ENCODE peak calls at places on chromosomes 2 and 18, in seven cellular contexts. S, W, P, K, I, F and T are unnamed samples.

GRCh38 chr2:194723446-194723845 is 933.6 kb upstream of the SLC39A10 start:
- DNase-seq in S (no peak), W (no peak), P (no peak), K (no peak), I (no peak), F (no peak), T (no peak)

GRCh38 chr2:202221873-202222272 is 16.5 kb downstream of the SUMO1 start:
- DNase-seq in S (no peak), W (no peak), P (no peak), K (no peak), I (peak), F (no peak), T (no peak)

GRCh38 chr2:60094450-60094929 is 459.0 kb downstream of the BCL11A start:
- DNase-seq in S (peak), W (no peak), P (no peak), K (peak), I (no peak), F (peak), T (peak)

GRCh38 chr2:177604291-177605065 is 211.9 kb downstream of the AGPS start:
- DNase-seq in S (peak), W (peak), P (no peak), K (peak), I (peak), F (no peak), T (peak)

GRCh38 chr2:201257381-201257940 is 2.9 kb upstream of the CASP8 start:
- DNase-seq in S (peak), W (no peak), P (no peak), K (no peak), I (peak), F (peak), T (peak)

GRCh38 chr2:59926706-59927105 is 626.7 kb downstream of the BCL11A start:
- DNase-seq in S (no peak), W (no peak), P (no peak), K (no peak), I (no peak), F (no peak), T (no peak)

GRCh38 chr2:147495741-147496140 is 349.1 kb upstream of the ACVR2A start:
- DNase-seq in S (no peak), W (no peak), P (no peak), K (no peak), I (no peak), F (no peak), T (no peak)

GRCh38 chr18:11946756-11947155 is 34.6 kb upstream of the IMPA2 start:
- DNase-seq in S (no peak), W (no peak), P (no peak), K (no peak), I (peak), F (no peak), T (no peak)

GRCh38 chr2:60140180-60140579 is 413.3 kb downstream of the BCL11A start:
- DNase-seq in S (no peak), W (no peak), P (no peak), K (no peak), I (no peak), F (no peak), T (no peak)

GRCh38 chr2:94622113-94622618 is 249.1 kb upstream of the TEKT4 start:
- DNase-seq in S (no peak), W (no peak), P (no peak), K (no peak), I (no peak), F (no peak), T (no peak)

GRCh38 chr2:29215073-29215472 is 99.9 kb downstream of the CLIP4 start:
- DNase-seq in S (no peak), W (no peak), P (no peak), K (no peak), I (no peak), F (no peak), T (no peak)

GRCh38 chr2:182318466-182319309 is 108.1 kb downstream of the PDE1A start:
- DNase-seq in S (no peak), W (no peak), P (no peak), K (no peak), I (peak), F (no peak), T (no peak)

GRCh38 chr18:61669320-61669719 is 223.5 kb downstream of the RNF152 start:
- DNase-seq in S (no peak), W (no peak), P (no peak), K (no peak), I (peak), F (no peak), T (no peak)

GRCh38 chr2:53568463-53568862 is 199.1 kb upstream of the CHAC2 start:
- DNase-seq in S (peak), W (no peak), P (no peak), K (no peak), I (peak), F (no peak), T (no peak)

GRCh38 chr18:77059294-77059916 is 73.2 kb downstream of the MBP start:
- DNase-seq in S (peak), W (peak), P (no peak), K (peak), I (peak), F (no peak), T (peak)

GRCh38 chr2:134189009-134189717 is 64.7 kb upstream of the MGAT5 start:
- DNase-seq in S (no peak), W (no peak), P (no peak), K (no peak), I (peak), F (no peak), T (no peak)

GRCh38 chr2:97840198-97840597 is 126.8 kb downstream of the ZAP70 start:
- DNase-seq in S (no peak), W (no peak), P (no peak), K (no peak), I (no peak), F (no peak), T (no peak)

GRCh38 chr2:234722176-234722575 is 225.3 kb upstream of the ARL4C start:
- DNase-seq in S (no peak), W (no peak), P (no peak), K (no peak), I (no peak), F (no peak), T (no peak)

GRCh38 chr2:228545749-228546148 is 364.3 kb upstream of the SPHKAP start:
- DNase-seq in S (no peak), W (no peak), P (no peak), K (no peak), I (no peak), F (no peak), T (no peak)

GRCh38 chr2:171626949-171627348 is 60.3 kb upstream of the DYNC1I2 start:
- DNase-seq in S (no peak), W (no peak), P (no peak), K (no peak), I (no peak), F (no peak), T (no peak)

GRCh38 chr2:17583166-17583565 is 42.7 kb downstream of the VSNL1 start:
- DNase-seq in S (no peak), W (no peak), P (no peak), K (peak), I (no peak), F (peak), T (no peak)

GRCh38 chr2:39234754-39235153 is 9.0 kb downstream of the CDKL4 start:
- DNase-seq in S (no peak), W (no peak), P (no peak), K (no peak), I (peak), F (no peak), T (no peak)

GRCh38 chr2:187050409-187050998 is 201.5 kb upstream of the ZSWIM2 start:
- DNase-seq in S (no peak), W (no peak), P (no peak), K (no peak), I (peak), F (no peak), T (no peak)

GRCh38 chr18:55821219-55821618 is 233.2 kb upstream of the TCF4 start:
- DNase-seq in S (no peak), W (no peak), P (no peak), K (no peak), I (peak), F (no peak), T (no peak)

GRCh38 chr2:100250645-100251044 is 71.7 kb downstream of the LONRF2 start:
- DNase-seq in S (no peak), W (no peak), P (no peak), K (no peak), I (no peak), F (no peak), T (no peak)

GRCh38 chr2:75130171-75130570 is 69.1 kb downstream of the TACR1 start:
- DNase-seq in S (peak), W (no peak), P (no peak), K (peak), I (no peak), F (no peak), T (no peak)

GRCh38 chr18:4068552-4069158 is 386.5 kb downstream of the DLGAP1 start:
- DNase-seq in S (peak), W (peak), P (no peak), K (peak), I (peak), F (peak), T (peak)

GRCh38 chr2:166463640-166464039 is 30.4 kb downstream of the SCN7A start:
- DNase-seq in S (no peak), W (no peak), P (no peak), K (no peak), I (no peak), F (no peak), T (no peak)

GRCh38 chr2:212520340-212520739 is 18.3 kb downstream of the ERBB4 start:
- DNase-seq in S (peak), W (peak), P (no peak), K (peak), I (no peak), F (no peak), T (no peak)

GRCh38 chr18:76932026-76932819 is 109.9 kb downstream of the ZNF236 start:
- DNase-seq in S (no peak), W (no peak), P (no peak), K (no peak), I (peak), F (no peak), T (no peak)

GRCh38 chr2:64177315-64177714 is 33.1 kb upstream of the PELI1 start:
- DNase-seq in S (no peak), W (no peak), P (no peak), K (no peak), I (peak), F (no peak), T (no peak)